ENCODE peak calls at places on chromosomes 2 and 18, in nine cellular contexts. One of them, this sample, is unnamed.

GRCh38 chr2:164599954-164600589 is 21.2 kb downstream of the GRB14 start:
- DNase-seq in HFFc6: peak
- DNase-seq in esophagus squamous epithelium: no peak
- DNase-seq in breast epithelium: no peak
- DNase-seq in progenitor cell of endocrine pancreas: no peak
- DNase-seq in GM12864: peak
- DNase-seq in fibroblast of lung: peak
- DNase-seq in GM13977: peak
- DNase-seq in HepG2: peak
- DNase-seq in this sample: peak

GRCh38 chr2:3574155-3574554 is 905 bp upstream of the RPS7 start:
- DNase-seq in progenitor cell of endocrine pancreas: no peak
- DNase-seq in esophagus squamous epithelium: no peak
- DNase-seq in HepG2: no peak
- DNase-seq in GM12864: no peak
- DNase-seq in fibroblast of lung: no peak
- DNase-seq in GM13977: no peak
- DNase-seq in breast epithelium: no peak
- DNase-seq in HFFc6: no peak
- DNase-seq in this sample: no peak

GRCh38 chr2:196515041-196515440 is 124.5 kb upstream of the CCDC150 start:
- DNase-seq in fibroblast of lung: no peak
- DNase-seq in breast epithelium: no peak
- DNase-seq in progenitor cell of endocrine pancreas: no peak
- DNase-seq in HFFc6: no peak
- DNase-seq in GM12864: no peak
- DNase-seq in GM13977: no peak
- DNase-seq in HepG2: no peak
- DNase-seq in esophagus squamous epithelium: no peak
- DNase-seq in this sample: no peak

GRCh38 chr18:48836806-48837615 is 113.8 kb downstream of the SMAD7 start:
- DNase-seq in HFFc6: no peak
- DNase-seq in HepG2: no peak
- DNase-seq in GM13977: no peak
- DNase-seq in progenitor cell of endocrine pancreas: no peak
- DNase-seq in fibroblast of lung: no peak
- DNase-seq in GM12864: no peak
- DNase-seq in esophagus squamous epithelium: no peak
- DNase-seq in breast epithelium: no peak
- DNase-seq in this sample: no peak

GRCh38 chr2:148253716-148254115 is 232.8 kb downstream of the MBD5 start:
- DNase-seq in HFFc6: no peak
- DNase-seq in progenitor cell of endocrine pancreas: no peak
- DNase-seq in HepG2: no peak
- DNase-seq in fibroblast of lung: peak
- DNase-seq in breast epithelium: no peak
- DNase-seq in GM12864: no peak
- DNase-seq in GM13977: no peak
- DNase-seq in esophagus squamous epithelium: no peak
- DNase-seq in this sample: peak

GRCh38 chr2:12549641-12550040 is 167.1 kb upstream of the TRIB2 start:
- DNase-seq in HepG2: no peak
- DNase-seq in progenitor cell of endocrine pancreas: no peak
- DNase-seq in GM12864: no peak
- DNase-seq in fibroblast of lung: no peak
- DNase-seq in breast epithelium: no peak
- DNase-seq in GM13977: no peak
- DNase-seq in esophagus squamous epithelium: no peak
- DNase-seq in HFFc6: peak
- DNase-seq in this sample: peak

GRCh38 chr2:24181849-24182248 is 7.0 kb downstream of the FAM228A start:
- DNase-seq in fibroblast of lung: no peak
- DNase-seq in GM13977: no peak
- DNase-seq in HepG2: no peak
- DNase-seq in HFFc6: no peak
- DNase-seq in esophagus squamous epithelium: no peak
- DNase-seq in GM12864: no peak
- DNase-seq in progenitor cell of endocrine pancreas: no peak
- DNase-seq in breast epithelium: no peak
- DNase-seq in this sample: no peak

GRCh38 chr2:215693269-215693998 is 257.6 kb upstream of the FN1 start:
- DNase-seq in progenitor cell of endocrine pancreas: no peak
- DNase-seq in breast epithelium: no peak
- DNase-seq in HFFc6: peak
- DNase-seq in HepG2: peak
- DNase-seq in fibroblast of lung: peak
- DNase-seq in GM13977: no peak
- DNase-seq in GM12864: no peak
- DNase-seq in esophagus squamous epithelium: no peak
- DNase-seq in this sample: peak

GRCh38 chr2:39399570-39399969 is 37.5 kb downstream of the MAP4K3 start:
- DNase-seq in HepG2: no peak
- DNase-seq in HFFc6: no peak
- DNase-seq in GM12864: no peak
- DNase-seq in fibroblast of lung: peak
- DNase-seq in GM13977: no peak
- DNase-seq in esophagus squamous epithelium: no peak
- DNase-seq in breast epithelium: no peak
- DNase-seq in progenitor cell of endocrine pancreas: no peak
- DNase-seq in this sample: no peak

GRCh38 chr2:207251022-207251421 is 85.3 kb upstream of the KLF7 start:
- DNase-seq in esophagus squamous epithelium: no peak
- DNase-seq in HFFc6: no peak
- DNase-seq in progenitor cell of endocrine pancreas: no peak
- DNase-seq in fibroblast of lung: no peak
- DNase-seq in breast epithelium: no peak
- DNase-seq in HepG2: no peak
- DNase-seq in GM13977: no peak
- DNase-seq in GM12864: no peak
- DNase-seq in this sample: no peak

GRCh38 chr2:157761520-157761919 is 114.6 kb downstream of the ACVR1 start:
- DNase-seq in fibroblast of lung: no peak
- DNase-seq in HepG2: no peak
- DNase-seq in esophagus squamous epithelium: no peak
- DNase-seq in HFFc6: peak
- DNase-seq in GM12864: no peak
- DNase-seq in breast epithelium: no peak
- DNase-seq in GM13977: no peak
- DNase-seq in progenitor cell of endocrine pancreas: no peak
- DNase-seq in this sample: no peak

GRCh38 chr2:218985021-218985324 is at the start of gene FEV:
- DNase-seq in breast epithelium: no peak
- DNase-seq in HepG2: no peak
- DNase-seq in GM12864: no peak
- DNase-seq in esophagus squamous epithelium: no peak
- DNase-seq in GM13977: no peak
- DNase-seq in HFFc6: no peak
- DNase-seq in progenitor cell of endocrine pancreas: no peak
- DNase-seq in fibroblast of lung: no peak
- DNase-seq in this sample: no peak

GRCh38 chr2:853203-853870 is 97.3 kb upstream of the SNTG2 start:
- DNase-seq in HepG2: no peak
- DNase-seq in progenitor cell of endocrine pancreas: no peak
- DNase-seq in GM13977: no peak
- DNase-seq in fibroblast of lung: no peak
- DNase-seq in breast epithelium: no peak
- DNase-seq in esophagus squamous epithelium: no peak
- DNase-seq in HFFc6: no peak
- DNase-seq in GM12864: no peak
- DNase-seq in this sample: no peak

GRCh38 chr2:101517753-101518152 is 42.8 kb upstream of the RFX8 start:
- DNase-seq in HFFc6: peak
- DNase-seq in fibroblast of lung: peak
- DNase-seq in breast epithelium: no peak
- DNase-seq in esophagus squamous epithelium: no peak
- DNase-seq in progenitor cell of endocrine pancreas: no peak
- DNase-seq in HepG2: peak
- DNase-seq in GM12864: no peak
- DNase-seq in GM13977: no peak
- DNase-seq in this sample: peak

GRCh38 chr2:71609958-71610357 is 156.6 kb downstream of the DYSF start:
- DNase-seq in fibroblast of lung: peak
- DNase-seq in esophagus squamous epithelium: no peak
- DNase-seq in HepG2: no peak
- DNase-seq in progenitor cell of endocrine pancreas: no peak
- DNase-seq in GM12864: no peak
- DNase-seq in HFFc6: peak
- DNase-seq in breast epithelium: no peak
- DNase-seq in GM13977: peak
- DNase-seq in this sample: peak

GRCh38 chr2:217438821-217439220 is 564.0 kb downstream of the TNS1 start:
- DNase-seq in breast epithelium: no peak
- DNase-seq in HFFc6: no peak
- DNase-seq in esophagus squamous epithelium: no peak
- DNase-seq in GM12864: peak
- DNase-seq in GM13977: peak
- DNase-seq in fibroblast of lung: no peak
- DNase-seq in HepG2: no peak
- DNase-seq in progenitor cell of endocrine pancreas: no peak
- DNase-seq in this sample: no peak

GRCh38 chr2:201923436-201923975 is 110.1 kb upstream of the FZD7 start:
- DNase-seq in progenitor cell of endocrine pancreas: no peak
- DNase-seq in GM13977: no peak
- DNase-seq in fibroblast of lung: no peak
- DNase-seq in HFFc6: no peak
- DNase-seq in breast epithelium: no peak
- DNase-seq in esophagus squamous epithelium: no peak
- DNase-seq in HepG2: no peak
- DNase-seq in GM12864: no peak
- DNase-seq in this sample: no peak

GRCh38 chr18:14997367-14997766 is 249.4 kb downstream of the ANKRD30B start:
- DNase-seq in GM13977: no peak
- DNase-seq in esophagus squamous epithelium: no peak
- DNase-seq in progenitor cell of endocrine pancreas: no peak
- DNase-seq in HepG2: no peak
- DNase-seq in fibroblast of lung: no peak
- DNase-seq in breast epithelium: no peak
- DNase-seq in GM12864: no peak
- DNase-seq in HFFc6: no peak
- DNase-seq in this sample: no peak
- TF ChIP-seq CTCF in GM13977: no peak
- TF ChIP-seq CTCF in esophagus squamous epithelium: no peak
- TF ChIP-seq CTCF in progenitor cell of endocrine pancreas: no peak
- TF ChIP-seq CTCF in HepG2: no peak
- TF ChIP-seq CTCF in fibroblast of lung: no peak
- TF ChIP-seq CTCF in breast epithelium: no peak
- TF ChIP-seq CTCF in GM12864: no peak
- TF ChIP-seq CTCF in HFFc6: no peak
- TF ChIP-seq CTCF in this sample: no peak

GRCh38 chr2:167322795-167323194 is 434.5 kb downstream of the XIRP2 start:
- DNase-seq in GM12864: no peak
- DNase-seq in esophagus squamous epithelium: no peak
- DNase-seq in GM13977: no peak
- DNase-seq in breast epithelium: no peak
- DNase-seq in HFFc6: no peak
- DNase-seq in fibroblast of lung: no peak
- DNase-seq in HepG2: no peak
- DNase-seq in progenitor cell of endocrine pancreas: no peak
- DNase-seq in this sample: no peak
- TF ChIP-seq CTCF in GM12864: no peak
- TF ChIP-seq CTCF in esophagus squamous epithelium: no peak
- TF ChIP-seq CTCF in GM13977: no peak
- TF ChIP-seq CTCF in breast epithelium: no peak
- TF ChIP-seq CTCF in HFFc6: no peak
- TF ChIP-seq CTCF in fibroblast of lung: no peak
- TF ChIP-seq CTCF in HepG2: no peak
- TF ChIP-seq CTCF in progenitor cell of endocrine pancreas: no peak
- TF ChIP-seq CTCF in this sample: no peak

GRCh38 chr2:240981871-240982800 is 16.3 kb upstream of the SNED1 start:
- DNase-seq in fibroblast of lung: no peak
- DNase-seq in esophagus squamous epithelium: no peak
- DNase-seq in GM12864: no peak
- DNase-seq in breast epithelium: no peak
- DNase-seq in progenitor cell of endocrine pancreas: no peak
- DNase-seq in GM13977: no peak
- DNase-seq in HFFc6: no peak
- DNase-seq in HepG2: no peak
- DNase-seq in this sample: no peak
- TF ChIP-seq CTCF in fibroblast of lung: no peak
- TF ChIP-seq CTCF in esophagus squamous epithelium: no peak
- TF ChIP-seq CTCF in GM12864: no peak
- TF ChIP-seq CTCF in breast epithelium: no peak
- TF ChIP-seq CTCF in progenitor cell of endocrine pancreas: no peak
- TF ChIP-seq CTCF in GM13977: no peak
- TF ChIP-seq CTCF in HFFc6: no peak
- TF ChIP-seq CTCF in HepG2: no peak
- TF ChIP-seq CTCF in this sample: no peak

DNA sequence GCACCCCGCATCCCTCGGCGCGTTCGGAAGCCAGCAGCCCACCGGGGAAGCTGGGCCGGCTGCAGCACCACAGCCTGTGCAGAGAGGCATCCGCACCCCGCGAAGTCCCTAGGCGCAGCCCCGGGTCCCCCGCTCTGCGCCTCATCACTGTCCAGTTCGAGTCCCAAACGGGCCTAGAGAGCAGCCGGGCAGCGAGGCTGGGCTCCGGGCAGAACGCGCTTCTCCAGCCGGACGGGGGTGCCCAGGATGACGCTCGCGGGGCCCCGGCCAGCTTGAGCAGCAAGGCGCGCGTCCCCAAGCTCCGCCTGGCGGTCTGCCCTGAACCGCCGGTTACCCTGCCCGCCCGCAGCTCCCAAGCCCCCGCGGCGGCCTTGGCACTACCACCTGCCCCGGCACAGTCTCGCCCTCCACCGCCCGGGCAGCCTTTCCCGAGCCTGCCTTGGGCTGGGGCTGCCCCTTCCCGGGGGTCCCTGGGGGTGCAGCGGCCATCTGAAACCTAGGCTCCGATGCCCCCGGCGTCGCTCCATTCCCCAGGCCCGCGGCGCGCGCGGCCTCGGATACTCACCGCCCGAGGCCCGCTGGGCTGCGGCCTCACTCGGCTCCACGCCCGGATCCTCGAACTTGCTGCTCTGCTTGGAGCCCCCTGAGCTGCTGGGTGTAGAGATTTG is 600 bp downstream of the SLC16A14 start:
- DNase-seq in progenitor cell of endocrine pancreas: peak
- DNase-seq in GM12864: no peak
- DNase-seq in fibroblast of lung: peak
- DNase-seq in GM13977: peak
- DNase-seq in breast epithelium: no peak
- DNase-seq in esophagus squamous epithelium: no peak
- DNase-seq in HepG2: no peak
- DNase-seq in HFFc6: no peak
- DNase-seq in this sample: peak
- TF ChIP-seq CTCF in progenitor cell of endocrine pancreas: peak
- TF ChIP-seq CTCF in GM12864: peak
- TF ChIP-seq CTCF in fibroblast of lung: no peak
- TF ChIP-seq CTCF in GM13977: peak
- TF ChIP-seq CTCF in breast epithelium: no peak
- TF ChIP-seq CTCF in esophagus squamous epithelium: peak
- TF ChIP-seq CTCF in HepG2: peak
- TF ChIP-seq CTCF in HFFc6: peak
- TF ChIP-seq CTCF in this sample: peak

GRCh38 chr2:67277450-67277849 is 119.7 kb upstream of the ETAA1 start:
- DNase-seq in HFFc6: no peak
- DNase-seq in HepG2: peak
- DNase-seq in breast epithelium: no peak
- DNase-seq in progenitor cell of endocrine pancreas: no peak
- DNase-seq in GM13977: no peak
- DNase-seq in GM12864: no peak
- DNase-seq in esophagus squamous epithelium: no peak
- DNase-seq in fibroblast of lung: no peak
- DNase-seq in this sample: no peak
- TF ChIP-seq CTCF in HFFc6: no peak
- TF ChIP-seq CTCF in HepG2: peak
- TF ChIP-seq CTCF in breast epithelium: no peak
- TF ChIP-seq CTCF in progenitor cell of endocrine pancreas: no peak
- TF ChIP-seq CTCF in GM13977: no peak
- TF ChIP-seq CTCF in GM12864: no peak
- TF ChIP-seq CTCF in esophagus squamous epithelium: no peak
- TF ChIP-seq CTCF in fibroblast of lung: no peak
- TF ChIP-seq CTCF in this sample: no peak